ENCODE peak calls at places on chromosomes 5 and 9, in six cellular contexts. S, I, E, O, Z and A are unnamed samples.

GRCh38 chr5:59387127-59387526 is 506.4 kb downstream of the PDE4D start:
- DNase-seq in I (no peak), Z (no peak), O (no peak), E (no peak), S (no peak), A (no peak)

GRCh38 chr5:50439221-50439620 is 1.9 kb downstream of the EMB start:
- DNase-seq in S (no peak), I (no peak), O (no peak), Z (no peak), E (no peak), A (no peak)

GRCh38 chr9:38127271-38127839 is 58.3 kb upstream of the SHB start:
- DNase-seq in S (no peak), E (no peak), I (no peak), O (no peak), Z (no peak), A (peak; percentile 26)

GRCh38 chr5:159449925-159450324 is 119.6 kb upstream of the IL12B start:
- DNase-seq in Z (no peak), E (no peak), I (no peak), S (no peak), O (no peak), A (peak; percentile 52)

GRCh38 chr9:111909444-111909843 is 12.8 kb downstream of the UGCG start:
- DNase-seq in O (no peak), S (no peak), I (no peak), Z (no peak), E (no peak), A (no peak)

GRCh38 chr5:172715931-172716682 is 54.9 kb downstream of the DUSP1 start:
- DNase-seq in O (no peak), I (no peak), E (peak; percentile 80), Z (no peak), S (no peak), A (peak; percentile 25)

GRCh38 chr5:83974151-83974822 is 253.6 kb upstream of the HAPLN1 start:
- DNase-seq in I (no peak), O (no peak), Z (no peak), S (no peak), E (peak; percentile 51), A (peak; percentile 7)

GRCh38 chr5:138874771-138875628 is at the start of gene LRRTM2:
- DNase-seq in S (peak; percentile 93), E (no peak), O (peak; percentile 76), Z (no peak), I (no peak), A (peak; percentile 89)

GRCh38 chr9:97852399-97853055 is 499 bp upstream of the FOXE1 start:
- DNase-seq in S (no peak), E (peak; percentile 81), Z (no peak), I (no peak), O (no peak), A (no peak)

GRCh38 chr9:99356512-99356971 is 134.5 kb downstream of the SEC61B start:
- DNase-seq in E (no peak), S (peak; percentile 54), Z (peak; percentile 55), I (no peak), O (no peak), A (no peak)

GRCh38 chr9:88462191-88462590 is 72.8 kb upstream of the NXNL2 start:
- DNase-seq in I (no peak), E (no peak), Z (no peak), S (no peak), O (no peak), A (peak; percentile 73)

GRCh38 chr9:113511856-113512761 is 48.6 kb downstream of the RGS3 start:
- DNase-seq in I (no peak), S (no peak), O (no peak), Z (no peak), E (no peak), A (peak; percentile 77)

GRCh38 chr9:94872921-94873511 is 146.5 kb downstream of the AOPEP start:
- DNase-seq in I (no peak), S (no peak), Z (no peak), E (no peak), O (no peak), A (peak; percentile 31)

GRCh38 chr5:170312666-170313065 is 15.1 kb upstream of the LCP2 start:
- DNase-seq in O (no peak), Z (no peak), S (no peak), I (no peak), E (no peak), A (peak; percentile 14)